ENCODE peak calls at places on chromosome X, in seven cellular contexts. W, O, B, A, Z, S and D are unnamed samples.

GRCh38 chrX:48896611-48897011 is 957 bp downstream of the TIMM17B start:
- DNase-seq in W (no peak), O (no peak), B (no peak), A (peak), Z (no peak), S (peak), D (no peak)

GRCh38 chrX:23008431-23009099 is 8.8 kb downstream of the DDX53 start:
- DNase-seq in W (no peak), O (no peak), B (no peak), A (no peak), Z (no peak), S (peak), D (no peak)

GRCh38 chrX:72245461-72246089 is 6.7 kb upstream of the ERCC6L start:
- DNase-seq in W (peak), O (peak), B (no peak), A (peak), Z (peak), S (peak), D (no peak)

GRCh38 chrX:37776987-37777325 is 2.9 kb upstream of the CYBB start:
- DNase-seq in W (no peak), O (no peak), B (no peak), A (no peak), Z (no peak), S (no peak), D (no peak)

GRCh38 chrX:44843318-44843702 is 511 bp upstream of the DUSP21 start:
- DNase-seq in W (no peak), O (no peak), B (no peak), A (no peak), Z (no peak), S (no peak), D (no peak)

GRCh38 chrX:13257223-13258051 is 62.4 kb downstream of the ATXN3L start:
- DNase-seq in W (no peak), O (no peak), B (no peak), A (no peak), Z (no peak), S (no peak), D (no peak)

GRCh38 chrX:67720344-67720743 is 176.5 kb downstream of the AR start:
- DNase-seq in W (no peak), O (no peak), B (no peak), A (no peak), Z (no peak), S (no peak), D (no peak)

GRCh38 chrX:33726281-33727160 is 405.6 kb downstream of the FAM47A start:
- DNase-seq in W (no peak), O (no peak), B (no peak), A (no peak), Z (peak), S (peak), D (no peak)

GRCh38 chrX:1084689-1085088 is 127.8 kb downstream of the CRLF2 start:
- DNase-seq in W (no peak), O (no peak), B (no peak), A (no peak), Z (no peak), S (no peak), D (no peak)

GRCh38 chrX:120536056-120536455 is 24.7 kb downstream of the CUL4B start:
- DNase-seq in W (no peak), O (no peak), B (peak), A (no peak), Z (no peak), S (no peak), D (no peak)

GRCh38 chrX:8049827-8050226 is 121.2 kb downstream of the VCX2 start:
- DNase-seq in W (peak), O (no peak), B (no peak), A (peak), Z (no peak), S (no peak), D (no peak)

GRCh38 chrX:31233941-31234496 is 162.2 kb upstream of the FTHL17 start:
- DNase-seq in W (no peak), O (no peak), B (no peak), A (no peak), Z (no peak), S (no peak), D (no peak)

GRCh38 chrX:154082396-154083133 is 15.0 kb downstream of the MECP2 start:
- DNase-seq in W (no peak), O (no peak), B (no peak), A (no peak), Z (no peak), S (peak), D (no peak)